ENCODE peak calls at places on chromosomes 7 and 10, in four cellular contexts. O is GM12878, Z is K562, E is H1. J is an unnamed sample.

GRCh38 chr10:49598986-49599385 is 11.1 kb upstream of the SLC18A3 start:
- DNase-seq in O (no peak), Z (no peak), E (no peak), J (no peak)

GRCh38 chr10:22630229-22631174 is 83.9 kb downstream of the PIP4K2A start:
- DNase-seq in O (peak), Z (peak), E (no peak), J (no peak)

GRCh38 chr10:78997635-78998618 is 70.8 kb upstream of the ZMIZ1 start:
- DNase-seq in O (no peak), Z (no peak), E (no peak), J (no peak)

GRCh38 chr10:131802991-131803390 is 97.8 kb upstream of the PPP2R2D start:
- DNase-seq in O (no peak), Z (no peak), E (no peak), J (no peak)

GRCh38 chr10:96556003-96556402 is 30.8 kb downstream of the TM9SF3 start:
- DNase-seq in O (no peak), Z (no peak), E (no peak), J (peak)

GRCh38 chr10:76874151-76874550 is 763.5 kb downstream of the KCNMA1 start:
- DNase-seq in O (no peak), Z (no peak), E (no peak), J (no peak)

GRCh38 chr10:96309631-96310358 is 5.6 kb downstream of the DNTT start:
- DNase-seq in O (no peak), Z (no peak), E (no peak), J (no peak)

GRCh38 chr10:94103902-94104301 is 110.2 kb downstream of the PLCE1 start:
- DNase-seq in O (no peak), Z (no peak), E (no peak), J (no peak)

GRCh38 chr7:2175514-2175913 is 57.2 kb downstream of the MAD1L1 start:
- DNase-seq in O (no peak), Z (peak), E (no peak), J (peak)

GRCh38 chr7:110156511-110156910 is 934.4 kb upstream of the LRRN3 start:
- DNase-seq in O (no peak), Z (no peak), E (no peak), J (no peak)

GRCh38 chr10:102815790-102816549 is 21.2 kb downstream of the CYP17A1 start:
- DNase-seq in O (no peak), Z (no peak), E (no peak), J (no peak)

GRCh38 chr10:25382029-25382810 is 207.4 kb downstream of the GPR158 start:
- DNase-seq in O (no peak), Z (no peak), E (no peak), J (no peak)

GRCh38 chr7:30028749-30029635 is 780 bp downstream of the PLEKHA8 start:
- DNase-seq in O (no peak), Z (no peak), E (no peak), J (no peak)

GRCh38 chr10:8325417-8325980 is 271.0 kb downstream of the GATA3 start:
- DNase-seq in O (no peak), Z (no peak), E (no peak), J (no peak)

GRCh38 chr7:31811650-31812461 is 124.8 kb downstream of the PPP1R17 start:
- DNase-seq in O (peak), Z (no peak), E (no peak), J (no peak)

GRCh38 chr10:44965651-44966097 is 6.1 kb downstream of the RASSF4 start:
- DNase-seq in O (no peak), Z (no peak), E (peak), J (no peak)

GRCh38 chr7:130888017-130888371 is 154.0 kb upstream of the KLF14 start:
- DNase-seq in O (no peak), Z (peak), E (no peak), J (no peak)

GRCh38 chr10:5573968-5574641 is 49.3 kb downstream of the CALML3 start:
- DNase-seq in O (no peak), Z (no peak), E (no peak), J (peak)

GRCh38 chr10:97827778-97828291 is 21.8 kb upstream of the GOLGA7B start:
- DNase-seq in O (no peak), Z (no peak), E (no peak), J (peak)

GRCh38 chr7:157656195-157656769 is 319.5 kb downstream of the DNAJB6 start:
- DNase-seq in O (no peak), Z (no peak), E (no peak), J (peak)

DNA sequence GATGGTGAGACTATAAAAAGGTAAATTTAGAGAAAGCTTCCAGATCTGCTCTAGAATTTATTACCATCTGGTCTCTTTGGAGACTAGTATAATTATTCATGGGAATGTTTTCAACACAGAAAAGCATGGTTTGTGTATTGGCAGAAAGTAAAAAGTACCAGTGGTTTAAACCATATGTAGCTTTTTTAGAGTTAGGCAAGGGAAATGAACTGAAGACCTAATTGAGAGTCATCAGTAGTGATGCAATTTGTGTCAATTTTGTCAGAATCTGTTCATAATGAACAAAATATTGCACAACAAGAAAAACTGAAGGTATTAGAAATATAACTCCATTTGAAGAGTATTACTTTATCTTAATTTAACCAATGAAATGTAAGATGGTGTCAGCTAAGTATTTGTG is 181.4 kb downstream of the ADK start:
- DNase-seq in O (no peak), Z (no peak), E (no peak), J (no peak)
- TF ChIP-seq NRF1 in O (no peak), Z (no peak), E (no peak), J (no peak)

GRCh38 chr10:27998178-27998953 is 513 bp downstream of the ODAD2 start:
- DNase-seq in O (no peak), Z (no peak), E (peak), J (peak)
- TF ChIP-seq NRF1 in O (no peak), Z (no peak), E (no peak), J (no peak)

GRCh38 chr7:44294325-44295069 is 30.9 kb downstream of the CAMK2B start:
- DNase-seq in O (no peak), Z (no peak), E (no peak), J (peak)
- TF ChIP-seq NRF1 in O (no peak), Z (no peak), E (no peak), J (no peak)

DNA sequence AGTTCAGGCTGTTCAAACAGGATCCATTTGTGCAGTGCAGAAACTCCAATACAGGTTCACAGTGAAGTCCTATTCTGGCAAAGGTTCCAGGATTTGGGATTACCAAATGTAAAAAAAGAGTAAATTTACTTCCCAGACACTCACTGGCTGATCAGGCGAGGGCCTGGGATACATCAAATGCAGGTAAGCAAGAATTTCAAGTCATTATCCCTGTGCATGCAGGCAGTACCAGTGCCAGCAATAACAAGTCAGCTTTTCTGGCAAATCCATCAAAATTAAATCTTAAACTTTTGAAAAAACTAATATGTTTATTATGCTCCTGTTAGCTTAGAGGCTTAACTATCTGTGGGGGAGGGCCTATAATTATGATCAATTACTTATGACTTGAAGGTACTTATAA is 6.3 kb downstream of the CDK6 start:
- DNase-seq in O (no peak), Z (no peak), E (no peak), J (no peak)
- TF ChIP-seq NRF1 in O (no peak), Z (no peak), E (no peak), J (no peak)

J was measured in SK-N-SH.